ENCODE peak calls at places on chromosomes 3 and 15, in eight cellular contexts. B, L, F, E, P, Q, I and K are unnamed samples.

GRCh38 chr3:64355473-64355872 is 130.2 kb upstream of the PRICKLE2 start:
- DNase-seq in B (peak), L (no peak), F (no peak), E (no peak), P (peak), Q (no peak), I (no peak), K (no peak)

GRCh38 chr3:169526246-169526645 is 137.3 kb downstream of the MECOM start:
- DNase-seq in B (no peak), L (no peak), F (no peak), E (no peak), P (no peak), Q (no peak), I (no peak), K (no peak)

GRCh38 chr3:129601713-129602112 is 4.8 kb downstream of the PLXND1 start:
- DNase-seq in B (no peak), L (no peak), F (no peak), E (no peak), P (no peak), Q (no peak), I (no peak), K (no peak)

GRCh38 chr3:127529346-127530188 is 61.0 kb downstream of the TPRA1 start:
- DNase-seq in B (no peak), L (no peak), F (no peak), E (no peak), P (no peak), Q (no peak), I (no peak), K (no peak)

GRCh38 chr3:6179761-6180160 is 681.2 kb upstream of the GRM7 start:
- DNase-seq in B (no peak), L (no peak), F (no peak), E (no peak), P (no peak), Q (no peak), I (no peak), K (no peak)

GRCh38 chr3:171321241-171321640 is 139.0 kb downstream of the TNIK start:
- DNase-seq in B (no peak), L (no peak), F (no peak), E (no peak), P (no peak), Q (no peak), I (no peak), K (no peak)

GRCh38 chr3:120450261-120450913 is 405 bp downstream of the FSTL1 start:
- DNase-seq in B (no peak), L (peak), F (peak), E (no peak), P (peak), Q (no peak), I (no peak), K (peak)

GRCh38 chr15:66673410-66674322 is 28.4 kb upstream of the SMAD6 start:
- DNase-seq in B (peak), L (peak), F (peak), E (peak), P (peak), Q (peak), I (peak), K (no peak)

GRCh38 chr3:130658666-130659065 is 88.0 kb downstream of the PIK3R4 start:
- DNase-seq in B (no peak), L (no peak), F (no peak), E (no peak), P (peak), Q (no peak), I (no peak), K (no peak)

GRCh38 chr3:81650187-81650586 is 111.3 kb downstream of the GBE1 start:
- DNase-seq in B (no peak), L (no peak), F (no peak), E (no peak), P (no peak), Q (no peak), I (no peak), K (no peak)

GRCh38 chr3:49701388-49702077 is 12.2 kb downstream of the RNF123 start:
- DNase-seq in B (peak), L (peak), F (no peak), E (no peak), P (no peak), Q (no peak), I (no peak), K (no peak)

GRCh38 chr3:149512073-149512782 is 37.7 kb downstream of the TM4SF4 start:
- DNase-seq in B (peak), L (peak), F (peak), E (no peak), P (peak), Q (peak), I (peak), K (peak)

GRCh38 chr3:153287017-153287416 is 125.0 kb downstream of the RAP2B start:
- DNase-seq in B (no peak), L (no peak), F (no peak), E (no peak), P (no peak), Q (no peak), I (no peak), K (no peak)

GRCh38 chr3:195467641-195468390 is 25.0 kb upstream of the ACAP2 start:
- DNase-seq in B (no peak), L (no peak), F (no peak), E (no peak), P (peak), Q (no peak), I (no peak), K (no peak)

GRCh38 chr15:81506071-81506470 is 132.1 kb upstream of the TMC3 start:
- DNase-seq in B (no peak), L (no peak), F (no peak), E (no peak), P (no peak), Q (no peak), I (no peak), K (no peak)

GRCh38 chr3:30977592-30977991 is 83.1 kb upstream of the GADL1 start:
- DNase-seq in B (no peak), L (no peak), F (no peak), E (no peak), P (no peak), Q (no peak), I (no peak), K (no peak)

GRCh38 chr3:12750223-12750622 is 8.8 kb downstream of the TMEM40 start:
- DNase-seq in B (no peak), L (no peak), F (peak), E (no peak), P (peak), Q (peak), I (no peak), K (no peak)

GRCh38 chr3:178320481-178321352 is 215.5 kb upstream of the KCNMB2 start:
- DNase-seq in B (peak), L (peak), F (peak), E (no peak), P (peak), Q (no peak), I (no peak), K (no peak)

GRCh38 chr15:43493687-43494472 is 924 bp upstream of the TP53BP1 start:
- DNase-seq in B (no peak), L (no peak), F (no peak), E (no peak), P (no peak), Q (no peak), I (no peak), K (no peak)

GRCh38 chr3:118618247-118619040 is 416.2 kb downstream of the IGSF11 start:
- DNase-seq in B (no peak), L (no peak), F (no peak), E (no peak), P (no peak), Q (no peak), I (no peak), K (no peak)

GRCh38 chr3:12356175-12356574 is 67.3 kb downstream of the PPARG start:
- DNase-seq in B (no peak), L (no peak), F (no peak), E (no peak), P (no peak), Q (no peak), I (no peak), K (no peak)

GRCh38 chr3:141096164-141096563 is 45.0 kb downstream of the SPSB4 start:
- DNase-seq in B (no peak), L (no peak), F (no peak), E (no peak), P (no peak), Q (no peak), I (no peak), K (no peak)

GRCh38 chr15:59298255-59298856 is 74.3 kb downstream of the MYO1E start:
- DNase-seq in B (no peak), L (no peak), F (no peak), E (peak), P (no peak), Q (no peak), I (no peak), K (no peak)

GRCh38 chr15:45891766-45892165 is 256.9 kb downstream of the SQOR start:
- DNase-seq in B (no peak), L (no peak), F (no peak), E (no peak), P (no peak), Q (no peak), I (no peak), K (no peak)

GRCh38 chr3:174125267-174125844 is 727.8 kb downstream of the NLGN1 start:
- DNase-seq in B (peak), L (no peak), F (no peak), E (no peak), P (peak), Q (peak), I (no peak), K (no peak)

GRCh38 chr15:52326758-52327157 is 31.2 kb upstream of the MYO5C start:
- DNase-seq in B (peak), L (no peak), F (no peak), E (no peak), P (peak), Q (no peak), I (no peak), K (no peak)

GRCh38 chr3:192130534-192131132 is 596.7 kb downstream of the FGF12 start:
- DNase-seq in B (peak), L (no peak), F (peak), E (no peak), P (peak), Q (peak), I (no peak), K (no peak)

GRCh38 chr15:49847436-49847835 is 226.6 kb downstream of the DTWD1 start:
- DNase-seq in B (no peak), L (no peak), F (no peak), E (no peak), P (peak), Q (no peak), I (no peak), K (no peak)

GRCh38 chr15:85755942-85756341 is 38.8 kb downstream of the KLHL25 start:
- DNase-seq in B (no peak), L (peak), F (no peak), E (no peak), P (no peak), Q (no peak), I (no peak), K (no peak)

GRCh38 chr3:52865994-52866393 is 31.2 kb upstream of the MUSTN1 start:
- DNase-seq in B (no peak), L (no peak), F (no peak), E (no peak), P (no peak), Q (no peak), I (no peak), K (no peak)

GRCh38 chr3:120615863-120616599 is 19.9 kb downstream of the NDUFB4 start:
- DNase-seq in B (no peak), L (no peak), F (peak), E (no peak), P (peak), Q (no peak), I (no peak), K (peak)

GRCh38 chr3:46386206-46386605 is 15.5 kb downstream of the CCR5 start:
- DNase-seq in B (no peak), L (no peak), F (no peak), E (no peak), P (no peak), Q (no peak), I (no peak), K (no peak)

GRCh38 chr3:68256635-68257034 is 602.2 kb upstream of the SUCLG2 start:
- DNase-seq in B (peak), L (no peak), F (no peak), E (no peak), P (no peak), Q (no peak), I (peak), K (no peak)

GRCh38 chr3:4687167-4687566 is 194.0 kb downstream of the ITPR1 start:
- DNase-seq in B (no peak), L (no peak), F (no peak), E (no peak), P (peak), Q (peak), I (no peak), K (no peak)

GRCh38 chr3:153614131-153614530 is 452.1 kb downstream of the RAP2B start:
- DNase-seq in B (no peak), L (no peak), F (no peak), E (no peak), P (no peak), Q (no peak), I (no peak), K (no peak)

GRCh38 chr3:197503652-197504051 is 52.1 kb downstream of the BDH1 start:
- DNase-seq in B (peak), L (no peak), F (no peak), E (no peak), P (no peak), Q (no peak), I (no peak), K (no peak)